ENCODE peak calls at places on chromosomes 12 and 14, in six cellular contexts. Y is tibial artery; A is hepatocyte; S is cardiac muscle cell; Z is CD8-positive, alpha-beta T cell; D is left ventricle myocardium inferior. K is an unnamed sample.

GRCh38 chr12:92726865-92727264 is 24.1 kb downstream of the PLEKHG7 start:
- DNase-seq in Y (no peak), A (no peak), S (no peak), Z (no peak), D (no peak), K (no peak)

GRCh38 chr12:108921946-108922345 is 42.1 kb downstream of the DAO start:
- DNase-seq in Y (no peak), A (peak; percentile 40), S (no peak), Z (no peak), D (no peak), K (no peak)

GRCh38 chr12:12083688-12084087 is 12.9 kb downstream of the BCL2L14 start:
- DNase-seq in Y (no peak), A (no peak), S (no peak), Z (no peak), D (no peak), K (no peak)

GRCh38 chr14:75411194-75411552 is 16.6 kb upstream of the JDP2 start:
- DNase-seq in Y (no peak), A (no peak), S (no peak), Z (no peak), D (no peak), K (peak; percentile 73)

GRCh38 chr12:111129149-111129548 is 208.8 kb upstream of the MYL2 start:
- DNase-seq in Y (no peak), A (no peak), S (no peak), Z (no peak), D (no peak), K (no peak)

GRCh38 chr12:124861492-124861891 is 2.2 kb downstream of the SCARB1 start:
- DNase-seq in Y (peak; percentile 82), A (peak; percentile 4), S (no peak), Z (no peak), D (peak; percentile 71), K (peak; percentile 79)

GRCh38 chr12:110531741-110532333 is 29.7 kb downstream of the RAD9B start:
- DNase-seq in Y (no peak), A (no peak), S (no peak), Z (no peak), D (no peak), K (no peak)

GRCh38 chr12:31259136-31259881 is 66.6 kb downstream of the SINHCAF start:
- DNase-seq in Y (no peak), A (no peak), S (no peak), Z (no peak), D (no peak), K (no peak)

GRCh38 chr14:80188571-80188970 is 22.7 kb downstream of the DIO2 start:
- DNase-seq in Y (no peak), A (no peak), S (no peak), Z (no peak), D (no peak), K (no peak)

GRCh38 chr12:79673334-79673733 is 17.4 kb downstream of the PAWR start:
- DNase-seq in Y (no peak), A (no peak), S (no peak), Z (no peak), D (no peak), K (no peak)

GRCh38 chr14:92105845-92106094 is 612 bp downstream of the ATXN3 start:
- DNase-seq in Y (peak; percentile 81), A (peak; percentile 43), S (peak; percentile 37), Z (no peak), D (peak; percentile 63), K (peak; percentile 50)

GRCh38 chr14:75274899-75275569 is 3.6 kb upstream of the FOS start:
- DNase-seq in Y (peak; percentile 82), A (no peak), S (no peak), Z (peak; percentile 44), D (peak; percentile 26), K (peak; percentile 62)

GRCh38 chr14:79487632-79488031 is 723.7 kb downstream of the DIO2 start:
- DNase-seq in Y (no peak), A (no peak), S (no peak), Z (no peak), D (no peak), K (no peak)

GRCh38 chr14:56333361-56334279 is 215.4 kb downstream of the PELI2 start:
- DNase-seq in Y (no peak), A (peak; percentile 43), S (no peak), Z (no peak), D (no peak), K (no peak)

GRCh38 chr12:87196329-87196728 is 832.9 kb downstream of the C12orf50 start:
- DNase-seq in Y (no peak), A (no peak), S (no peak), Z (no peak), D (no peak), K (no peak)

GRCh38 chr14:103846569-103847438 is 571 bp downstream of the PPP1R13B start:
- DNase-seq in Y (peak; percentile 73), A (no peak), S (peak; percentile 49), Z (peak; percentile 16), D (peak; percentile 57), K (peak; percentile 62)

GRCh38 chr12:47972895-47973294 is 9.5 kb downstream of the TMEM106C start:
- DNase-seq in Y (no peak), A (no peak), S (no peak), Z (no peak), D (no peak), K (no peak)

GRCh38 chr12:65609359-65609771 is 214.9 kb upstream of the HMGA2 start:
- DNase-seq in Y (no peak), A (no peak), S (no peak), Z (no peak), D (no peak), K (no peak)

GRCh38 chr12:7113389-7113871 is 4.4 kb upstream of the C1RL start:
- DNase-seq in Y (peak; percentile 62), A (peak; percentile 44), S (peak; percentile 40), Z (no peak), D (no peak), K (peak; percentile 35)

GRCh38 chr14:75280831-75281690 is 2.4 kb downstream of the FOS start:
- DNase-seq in Y (peak; percentile 66), A (peak; percentile 56), S (no peak), Z (no peak), D (no peak), K (no peak)

GRCh38 chr12:42299392-42300308 is 26.2 kb downstream of the ZCRB1 start:
- DNase-seq in Y (no peak), A (no peak), S (no peak), Z (no peak), D (no peak), K (no peak)

GRCh38 chr12:32589165-32589891 is 89.8 kb upstream of the DNM1L start:
- DNase-seq in Y (no peak), A (no peak), S (no peak), Z (no peak), D (no peak), K (no peak)

GRCh38 chr12:27984275-27984674 is 11.7 kb upstream of the PTHLH start:
- DNase-seq in Y (no peak), A (no peak), S (no peak), Z (no peak), D (no peak), K (no peak)

GRCh38 chr12:27982380-27982779 is 9.8 kb upstream of the PTHLH start:
- DNase-seq in Y (no peak), A (no peak), S (no peak), Z (no peak), D (no peak), K (no peak)

GRCh38 chr12:27979145-27979544 is 6.6 kb upstream of the PTHLH start:
- DNase-seq in Y (no peak), A (no peak), S (no peak), Z (no peak), D (no peak), K (no peak)

GRCh38 chr12:27981874-27982273 is 9.3 kb upstream of the PTHLH start:
- DNase-seq in Y (no peak), A (no peak), S (no peak), Z (no peak), D (no peak), K (no peak)

DNA sequence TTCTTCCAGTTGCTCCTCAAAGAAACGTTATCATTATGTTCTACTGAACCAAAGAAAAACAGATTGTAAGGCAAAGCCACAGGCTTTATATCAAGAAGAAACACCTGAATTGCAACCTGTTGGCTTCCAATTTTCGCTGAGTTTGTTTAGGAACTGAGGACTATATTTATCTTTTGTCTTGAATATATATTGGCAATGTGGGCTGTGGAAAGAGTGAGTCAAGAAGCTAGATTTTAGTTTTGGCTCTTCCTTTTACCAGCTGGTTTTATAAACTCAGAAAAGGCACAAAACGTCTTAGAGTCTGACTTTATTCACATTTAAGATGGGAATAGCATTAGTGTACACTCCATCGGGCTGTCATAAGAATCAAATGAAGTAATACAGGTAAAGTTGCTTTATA is 10.4 kb upstream of the PTHLH start:
- DNase-seq in Y (no peak), A (no peak), S (no peak), Z (no peak), D (no peak), K (no peak)
- H3K27ac ChIP-seq in Y (no peak overlapping the region), A (no peak overlapping the region), S (no peak overlapping the region), Z (no peak overlapping the region), D (no peak overlapping the region), K (no peak overlapping the region)

GRCh38 chr14:63895510-63895909 is 42.7 kb downstream of the SYNE2 start:
- DNase-seq in Y (no peak), A (no peak), S (no peak), Z (no peak), D (no peak), K (peak; percentile 68)
- H3K4me3 ChIP-seq in Y (no peak overlapping the region), A (no peak overlapping the region), S (no peak overlapping the region), Z (no peak overlapping the region), D (no peak overlapping the region), K (no peak overlapping the region)

GRCh38 chr14:46197856-46198255 is 453.7 kb downstream of the RPL10L start:
- DNase-seq in Y (no peak), A (no peak), S (no peak), Z (no peak), D (no peak), K (no peak)

DNA sequence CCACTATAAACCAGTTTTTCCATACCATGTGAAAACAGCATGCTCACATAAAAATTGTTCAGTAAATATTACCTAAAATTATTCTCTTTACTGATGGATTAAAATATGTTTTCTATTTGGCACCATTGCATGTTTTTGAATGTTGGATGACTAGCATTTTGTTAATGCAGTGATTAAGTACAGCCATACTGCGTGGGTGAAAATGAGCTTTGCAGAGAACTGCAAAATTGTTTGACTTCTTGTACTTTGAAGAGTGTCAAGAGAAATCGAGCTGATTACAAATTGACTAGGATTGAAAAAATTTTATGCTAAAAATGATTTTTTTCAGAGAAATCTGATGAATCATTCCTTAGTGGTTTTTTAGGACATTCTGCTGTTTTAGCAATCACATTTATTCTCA is 452.9 kb downstream of the RPL10L start:
- DNase-seq in Y (no peak), A (no peak), S (no peak), Z (no peak), D (no peak), K (no peak)
- H3K4me1 ChIP-seq in Y (no peaks in the 10 kb centered on the region), A (no peaks in the 10 kb centered on the region), S (no peaks in the 10 kb centered on the region), Z (no peaks in the 10 kb centered on the region), D (no peaks in the 10 kb centered on the region), K (no peaks in the 10 kb centered on the region)

GRCh38 chr14:24895243-24895583 is 154.7 kb downstream of the STXBP6 start:
- DNase-seq in Y (no peak), A (no peak), S (no peak), Z (no peak), D (no peak), K (no peak)
- H3K27ac ChIP-seq in Y (no peak overlapping the region), A (peak overlapping the region; percentile 44), S (no peak overlapping the region), Z (no peak overlapping the region), D (peak overlapping the region; percentile 62), K (peak overlapping the region; percentile 8)

K was measured in thyroid gland.